ENCODE peak calls at places on chromosome 14, in five cellular contexts. Q is AG04450, F is body of pancreas, W is fibroblast of lung, Y is heart right ventricle. B is an unnamed sample.

GRCh38 chr14:22122227-22123187 is 448.9 kb upstream of the OR4E1 start:
- DNase-seq in W (no peak), F (no peak), Q (no peak), Y (no peak), B (no peak)

GRCh38 chr14:106417224-106418049 is 891.1 kb downstream of the TMEM121 start:
- DNase-seq in F (peak), Q (no peak), Y (peak), W (no peak), B (peak)

GRCh38 chr14:65296402-65296801 is 116.1 kb upstream of the FUT8 start:
- DNase-seq in F (peak), W (no peak), Q (no peak), Y (no peak), B (no peak)

GRCh38 chr14:89615421-89615820 is 198.4 kb upstream of the FOXN3 start:
- DNase-seq in W (no peak), Y (no peak), Q (no peak), F (no peak), B (no peak)

GRCh38 chr14:102055181-102055901 is 31.5 kb downstream of the HSP90AA1 start:
- DNase-seq in F (peak), W (peak), Y (no peak), Q (peak), B (no peak)

GRCh38 chr14:32458720-32459119 is 129.6 kb downstream of the AKAP6 start:
- DNase-seq in F (no peak), W (no peak), Y (no peak), Q (no peak), B (no peak)

GRCh38 chr14:74963705-74964271 is 8.4 kb upstream of the PGF start:
- DNase-seq in F (no peak), Y (no peak), W (peak), Q (no peak), B (no peak)

GRCh38 chr14:60301685-60302084 is 52.7 kb downstream of the PPM1A start:
- DNase-seq in Q (no peak), F (no peak), Y (no peak), W (no peak), B (no peak)

GRCh38 chr14:65937079-65937803 is 524.7 kb downstream of the FUT8 start:
- DNase-seq in W (no peak), Q (no peak), F (no peak), Y (no peak), B (no peak)

GRCh38 chr14:29941401-29941800 is 13.8 kb upstream of the PRKD1 start:
- DNase-seq in Q (no peak), Y (no peak), F (no peak), W (no peak), B (no peak)

GRCh38 chr14:51293149-51293925 is 53.3 kb downstream of the TMX1 start:
- DNase-seq in F (peak), Y (peak), W (peak), Q (peak), B (no peak)

GRCh38 chr14:106442857-106443256 is 916.5 kb downstream of the TMEM121 start:
- DNase-seq in Q (no peak), F (no peak), W (no peak), Y (no peak), B (no peak)

GRCh38 chr14:72615511-72616121 is 278.3 kb downstream of the DPF3 start:
- DNase-seq in W (peak), Q (no peak), F (no peak), Y (no peak), B (no peak)

GRCh38 chr14:24100197-24100981 is 6.3 kb downstream of the PCK2 start:
- DNase-seq in Y (no peak), F (no peak), Q (no peak), W (no peak), B (no peak)
- TF ChIP-seq CTCF in Y (no peak), F (no peak), Q (no peak), W (no peak), B (no peak)

DNA sequence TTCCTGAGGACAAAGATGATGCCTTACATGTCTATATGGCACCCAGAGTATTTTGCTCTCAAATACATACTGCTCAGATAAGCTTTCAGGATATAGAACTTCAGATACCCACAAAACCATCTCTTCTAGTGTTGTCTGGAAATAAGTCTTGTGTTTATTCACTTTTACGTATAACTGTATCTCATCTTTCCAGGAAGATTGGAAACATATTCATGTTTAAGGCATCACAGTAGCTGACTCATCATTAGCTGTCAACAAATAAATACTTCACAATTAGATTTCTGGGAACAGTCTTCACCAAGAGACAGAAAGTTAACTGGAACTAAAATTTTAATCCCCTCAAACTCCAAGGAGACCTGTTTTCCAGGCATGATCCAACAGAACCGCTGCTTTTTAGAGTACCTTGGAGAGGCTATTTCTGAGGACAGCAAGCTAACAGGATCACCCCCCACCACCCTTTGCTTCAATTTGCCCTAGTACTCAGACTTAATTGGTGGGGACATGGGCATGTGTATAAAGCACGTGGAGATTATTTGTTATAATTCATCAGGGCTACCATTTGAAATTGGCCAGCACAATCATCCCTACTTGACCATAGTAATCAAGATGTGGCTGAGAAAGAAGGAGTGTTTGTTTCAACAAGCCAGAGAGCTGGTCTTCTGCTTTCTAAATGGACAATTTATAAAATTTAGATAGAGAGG is 129.3 kb upstream of the HIF1A start:
- DNase-seq in F (no peak), Y (no peak), W (peak), Q (no peak), B (no peak)
- H3K4me3 ChIP-seq in F (no peak), Y (no peak), W (no peak), Q (no peak), B (no peak)

GRCh38 chr14:99479160-99479902 is 1.3 kb downstream of the SETD3 start:
- DNase-seq in F (peak), W (peak), Q (no peak), Y (no peak), B (no peak)
- TF ChIP-seq CTCF in F (peak), W (no peak), Q (no peak), Y (no peak), B (no peak)

GRCh38 chr14:37610945-37611523 is 15.6 kb downstream of the TTC6 start:
- DNase-seq in W (no peak), Y (no peak), Q (no peak), F (no peak), B (no peak)
- H3K4me3 ChIP-seq in W (peak), Y (no peak), Q (peak), F (no peak), B (no peak)

GRCh38 chr14:93953263-93953662 is 23.1 kb downstream of the ASB2 start:
- DNase-seq in F (no peak), Q (no peak), Y (no peak), W (no peak), B (no peak)
- TF ChIP-seq CTCF in F (no peak), Q (no peak), Y (no peak), W (no peak), B (no peak)

DNA sequence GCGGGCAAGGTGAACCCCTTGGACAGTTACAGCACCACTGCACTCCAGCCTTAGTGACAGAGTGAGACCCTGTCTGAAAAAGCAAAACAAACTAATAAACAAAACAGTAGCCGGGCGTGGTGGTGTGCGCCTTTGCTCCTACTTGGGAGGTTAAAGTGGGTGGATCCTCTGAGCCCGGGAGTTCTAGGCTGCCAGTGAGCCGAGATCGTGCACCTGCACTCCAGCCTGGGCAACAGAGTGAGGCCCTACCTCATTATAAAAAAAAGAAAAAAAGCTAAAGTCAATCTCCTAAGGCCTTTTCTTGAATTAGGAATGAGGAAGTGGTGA is 24.7 kb upstream of the SPTLC2 start:
- DNase-seq in W (no peak), F (no peak), Q (no peak), Y (no peak), B (no peak)
- H3K4me3 ChIP-seq in W (no peak), F (no peak), Q (no peak), Y (peak), B (no peak)

GRCh38 chr14:49598182-49598478 is 610 bp upstream of the LRR1 start:
- DNase-seq in Y (no peak), W (no peak), Q (no peak), F (peak), B (no peak)

GRCh38 chr14:49594347-49595089 is 4.2 kb upstream of the LRR1 start:
- DNase-seq in Q (peak), Y (no peak), W (peak), F (peak), B (peak)

GRCh38 chr14:49593016-49593415 is 5.7 kb upstream of the LRR1 start:
- DNase-seq in Y (no peak), F (no peak), Q (peak), W (peak), B (no peak)

GRCh38 chr14:49598479-49599301 is at the start of gene LRR1:
- DNase-seq in F (peak), W (peak), Y (peak), Q (peak), B (peak)
- TF ChIP-seq CTCF in F (no peak), W (peak), Y (no peak), Q (no peak), B (no peak)

DNA sequence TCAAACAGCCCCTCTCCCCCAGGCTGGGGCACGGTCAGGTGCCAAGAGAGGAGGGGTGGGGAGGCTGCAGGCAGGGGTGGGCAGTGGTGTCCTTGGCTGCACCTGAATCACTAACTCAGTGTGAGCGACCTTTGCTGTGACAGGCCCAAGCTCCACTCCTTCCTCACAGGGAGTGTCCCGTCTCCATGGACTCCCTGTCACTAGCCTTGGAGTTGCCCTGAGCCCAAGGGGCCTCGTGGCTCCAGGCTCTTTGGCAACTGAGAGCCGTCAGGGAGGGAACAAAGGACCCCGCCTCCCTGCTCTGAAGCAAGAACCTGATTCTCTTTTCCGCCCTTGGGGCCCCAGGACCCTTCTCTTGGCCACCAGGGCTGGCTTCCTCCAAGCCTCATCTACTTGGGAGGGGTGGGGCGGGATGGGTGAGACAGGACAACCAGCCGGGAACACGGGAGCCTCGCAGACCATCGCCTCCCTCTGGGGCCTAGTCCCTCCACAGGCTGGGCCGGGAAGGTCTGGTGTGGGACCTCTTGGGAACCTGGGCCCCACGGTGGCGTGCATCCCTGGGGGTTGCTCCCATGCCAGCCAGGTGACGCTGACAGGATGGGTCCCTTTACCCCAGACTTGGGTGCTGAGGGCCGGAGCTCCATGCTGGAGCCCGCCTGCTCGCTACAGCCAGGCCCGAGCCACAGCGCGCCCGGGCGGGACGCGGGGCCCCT is 935 bp upstream of the ADSS1 start:
- DNase-seq in F (no peak), Q (no peak), Y (no peak), W (no peak), B (no peak)
- H3K4me3 ChIP-seq in F (no peak), Q (no peak), Y (peak), W (no peak), B (peak)

B was measured in LNCaP clone FGC.